ENCODE peak calls at places on chromosomes 3 and 15, in eight cellular contexts. One of them, this sample, is unnamed.

GRCh38 chr3:132435911-132436425 is 18.7 kb downstream of the DNAJC13 start:
- DNase-seq in amniotic stem cell: no peak
- DNase-seq in fibroblast of mammary gland: no peak
- DNase-seq in stimulated activated naive CD4-positive, alpha-beta T cell: no peak
- DNase-seq in astrocyte of the spinal cord: no peak
- DNase-seq in fibroblast of pulmonary artery: peak; percentile 64
- DNase-seq in spleen: no peak
- DNase-seq in NCI-H1092 treated with DMSO at 0.1 percent for 48 hours: no peak
- DNase-seq in this sample: no peak

GRCh38 chr15:27241942-27242341 is 271.0 kb downstream of the GABRG3 start:
- DNase-seq in astrocyte of the spinal cord: peak; percentile 13
- DNase-seq in NCI-H1092 treated with DMSO at 0.1 percent for 48 hours: no peak
- DNase-seq in fibroblast of pulmonary artery: no peak
- DNase-seq in amniotic stem cell: no peak
- DNase-seq in stimulated activated naive CD4-positive, alpha-beta T cell: no peak
- DNase-seq in spleen: no peak
- DNase-seq in fibroblast of mammary gland: no peak
- DNase-seq in this sample: no peak

GRCh38 chr15:71155534-71155933 is 40.3 kb downstream of the THSD4 start:
- DNase-seq in stimulated activated naive CD4-positive, alpha-beta T cell: no peak
- DNase-seq in fibroblast of mammary gland: no peak
- DNase-seq in amniotic stem cell: no peak
- DNase-seq in NCI-H1092 treated with DMSO at 0.1 percent for 48 hours: no peak
- DNase-seq in astrocyte of the spinal cord: no peak
- DNase-seq in spleen: no peak
- DNase-seq in fibroblast of pulmonary artery: no peak
- DNase-seq in this sample: no peak

GRCh38 chr3:177358968-177359600 is 161.8 kb upstream of the TBL1XR1 start:
- DNase-seq in spleen: peak; percentile 90
- DNase-seq in NCI-H1092 treated with DMSO at 0.1 percent for 48 hours: peak; percentile 79
- DNase-seq in fibroblast of mammary gland: no peak
- DNase-seq in stimulated activated naive CD4-positive, alpha-beta T cell: peak; percentile 55
- DNase-seq in amniotic stem cell: no peak
- DNase-seq in astrocyte of the spinal cord: peak; percentile 50
- DNase-seq in fibroblast of pulmonary artery: peak; percentile 14
- DNase-seq in this sample: no peak

GRCh38 chr3:61789861-61790260 is 228.5 kb downstream of the PTPRG start:
- DNase-seq in fibroblast of pulmonary artery: no peak
- DNase-seq in fibroblast of mammary gland: no peak
- DNase-seq in stimulated activated naive CD4-positive, alpha-beta T cell: no peak
- DNase-seq in spleen: no peak
- DNase-seq in amniotic stem cell: no peak
- DNase-seq in NCI-H1092 treated with DMSO at 0.1 percent for 48 hours: no peak
- DNase-seq in astrocyte of the spinal cord: no peak
- DNase-seq in this sample: no peak

GRCh38 chr3:78734048-78734637 is 1033.7 kb downstream of the ROBO1 start:
- DNase-seq in fibroblast of pulmonary artery: peak; percentile 34
- DNase-seq in astrocyte of the spinal cord: peak; percentile 82
- DNase-seq in NCI-H1092 treated with DMSO at 0.1 percent for 48 hours: peak; percentile 44
- DNase-seq in fibroblast of mammary gland: peak; percentile 87
- DNase-seq in amniotic stem cell: peak; percentile 22
- DNase-seq in spleen: no peak
- DNase-seq in stimulated activated naive CD4-positive, alpha-beta T cell: no peak
- DNase-seq in this sample: no peak

GRCh38 chr3:108099679-108100428 is 9.0 kb upstream of the CD47 start:
- DNase-seq in fibroblast of mammary gland: no peak
- DNase-seq in amniotic stem cell: no peak
- DNase-seq in spleen: peak; percentile 81
- DNase-seq in fibroblast of pulmonary artery: no peak
- DNase-seq in stimulated activated naive CD4-positive, alpha-beta T cell: peak; percentile 14
- DNase-seq in NCI-H1092 treated with DMSO at 0.1 percent for 48 hours: no peak
- DNase-seq in astrocyte of the spinal cord: no peak
- DNase-seq in this sample: no peak

GRCh38 chr3:151226088-151226563 is 23.1 kb upstream of the GPR171 start:
- DNase-seq in stimulated activated naive CD4-positive, alpha-beta T cell: no peak
- DNase-seq in NCI-H1092 treated with DMSO at 0.1 percent for 48 hours: no peak
- DNase-seq in fibroblast of mammary gland: peak; percentile 94
- DNase-seq in spleen: no peak
- DNase-seq in astrocyte of the spinal cord: peak; percentile 72
- DNase-seq in fibroblast of pulmonary artery: peak; percentile 89
- DNase-seq in amniotic stem cell: peak; percentile 17
- DNase-seq in this sample: no peak

GRCh38 chr3:194711913-194712312 is 26.2 kb downstream of the FAM43A start:
- DNase-seq in spleen: no peak
- DNase-seq in amniotic stem cell: peak; percentile 82
- DNase-seq in fibroblast of pulmonary artery: peak; percentile 99
- DNase-seq in astrocyte of the spinal cord: peak; percentile 94
- DNase-seq in fibroblast of mammary gland: peak; percentile 82
- DNase-seq in stimulated activated naive CD4-positive, alpha-beta T cell: no peak
- DNase-seq in NCI-H1092 treated with DMSO at 0.1 percent for 48 hours: no peak
- DNase-seq in this sample: peak; percentile 68

GRCh38 chr3:49805884-49806701 is 3.0 kb downstream of the INKA1 start:
- DNase-seq in spleen: peak; percentile 89
- DNase-seq in astrocyte of the spinal cord: no peak
- DNase-seq in amniotic stem cell: no peak
- DNase-seq in stimulated activated naive CD4-positive, alpha-beta T cell: no peak
- DNase-seq in NCI-H1092 treated with DMSO at 0.1 percent for 48 hours: no peak
- DNase-seq in fibroblast of mammary gland: no peak
- DNase-seq in fibroblast of pulmonary artery: peak; percentile 88
- DNase-seq in this sample: no peak

GRCh38 chr3:39639344-39640236 is 169.8 kb upstream of the MYRIP start:
- DNase-seq in NCI-H1092 treated with DMSO at 0.1 percent for 48 hours: no peak
- DNase-seq in amniotic stem cell: peak; percentile 94
- DNase-seq in spleen: no peak
- DNase-seq in fibroblast of mammary gland: peak; percentile 97
- DNase-seq in astrocyte of the spinal cord: peak; percentile 93
- DNase-seq in stimulated activated naive CD4-positive, alpha-beta T cell: no peak
- DNase-seq in fibroblast of pulmonary artery: peak; percentile 93
- DNase-seq in this sample: peak; percentile 79

GRCh38 chr3:49673131-49673714 is 928 bp upstream of the APEH start:
- DNase-seq in amniotic stem cell: no peak
- DNase-seq in NCI-H1092 treated with DMSO at 0.1 percent for 48 hours: no peak
- DNase-seq in astrocyte of the spinal cord: no peak
- DNase-seq in stimulated activated naive CD4-positive, alpha-beta T cell: no peak
- DNase-seq in spleen: no peak
- DNase-seq in fibroblast of pulmonary artery: no peak
- DNase-seq in fibroblast of mammary gland: no peak
- DNase-seq in this sample: no peak

GRCh38 chr3:59775106-59775505 is 725.3 kb upstream of the CFAP20DC start:
- DNase-seq in astrocyte of the spinal cord: peak; percentile 31
- DNase-seq in spleen: no peak
- DNase-seq in stimulated activated naive CD4-positive, alpha-beta T cell: no peak
- DNase-seq in fibroblast of mammary gland: peak; percentile 60
- DNase-seq in NCI-H1092 treated with DMSO at 0.1 percent for 48 hours: no peak
- DNase-seq in amniotic stem cell: no peak
- DNase-seq in fibroblast of pulmonary artery: no peak
- DNase-seq in this sample: no peak

GRCh38 chr3:104711435-104711834 is 655.3 kb upstream of the ALCAM start:
- DNase-seq in stimulated activated naive CD4-positive, alpha-beta T cell: no peak
- DNase-seq in spleen: no peak
- DNase-seq in fibroblast of mammary gland: no peak
- DNase-seq in NCI-H1092 treated with DMSO at 0.1 percent for 48 hours: no peak
- DNase-seq in amniotic stem cell: no peak
- DNase-seq in astrocyte of the spinal cord: no peak
- DNase-seq in fibroblast of pulmonary artery: no peak
- DNase-seq in this sample: no peak

GRCh38 chr3:16665282-16665741 is 60.1 kb upstream of the DAZL start:
- DNase-seq in NCI-H1092 treated with DMSO at 0.1 percent for 48 hours: no peak
- DNase-seq in fibroblast of pulmonary artery: peak; percentile 58
- DNase-seq in fibroblast of mammary gland: peak; percentile 72
- DNase-seq in spleen: no peak
- DNase-seq in stimulated activated naive CD4-positive, alpha-beta T cell: no peak
- DNase-seq in amniotic stem cell: no peak
- DNase-seq in astrocyte of the spinal cord: peak; percentile 28
- DNase-seq in this sample: no peak

GRCh38 chr15:75207618-75208500 is 6.2 kb downstream of the C15orf39 start:
- DNase-seq in NCI-H1092 treated with DMSO at 0.1 percent for 48 hours: no peak
- DNase-seq in spleen: no peak
- DNase-seq in fibroblast of mammary gland: no peak
- DNase-seq in stimulated activated naive CD4-positive, alpha-beta T cell: no peak
- DNase-seq in fibroblast of pulmonary artery: no peak
- DNase-seq in amniotic stem cell: no peak
- DNase-seq in astrocyte of the spinal cord: no peak
- DNase-seq in this sample: no peak

GRCh38 chr3:121648219-121648958 is 12.3 kb downstream of the HCLS1 start:
- DNase-seq in astrocyte of the spinal cord: no peak
- DNase-seq in spleen: no peak
- DNase-seq in fibroblast of mammary gland: peak; percentile 55
- DNase-seq in stimulated activated naive CD4-positive, alpha-beta T cell: no peak
- DNase-seq in NCI-H1092 treated with DMSO at 0.1 percent for 48 hours: no peak
- DNase-seq in amniotic stem cell: no peak
- DNase-seq in fibroblast of pulmonary artery: peak; percentile 47
- DNase-seq in this sample: no peak

GRCh38 chr15:40379853-40380252 is 2.7 kb upstream of the KNSTRN start:
- DNase-seq in stimulated activated naive CD4-positive, alpha-beta T cell: no peak
- DNase-seq in fibroblast of pulmonary artery: peak; percentile 98
- DNase-seq in astrocyte of the spinal cord: peak; percentile 91
- DNase-seq in NCI-H1092 treated with DMSO at 0.1 percent for 48 hours: no peak
- DNase-seq in spleen: no peak
- DNase-seq in amniotic stem cell: peak; percentile 90
- DNase-seq in fibroblast of mammary gland: peak; percentile 99
- DNase-seq in this sample: peak; percentile 97

GRCh38 chr3:98733778-98734281 is 29.3 kb upstream of the ST3GAL6 start:
- DNase-seq in astrocyte of the spinal cord: peak; percentile 8
- DNase-seq in NCI-H1092 treated with DMSO at 0.1 percent for 48 hours: no peak
- DNase-seq in amniotic stem cell: no peak
- DNase-seq in spleen: no peak
- DNase-seq in stimulated activated naive CD4-positive, alpha-beta T cell: no peak
- DNase-seq in fibroblast of pulmonary artery: peak; percentile 36
- DNase-seq in fibroblast of mammary gland: no peak
- DNase-seq in this sample: no peak

GRCh38 chr15:66878761-66879160 is 176.7 kb downstream of the SMAD6 start:
- DNase-seq in amniotic stem cell: no peak
- DNase-seq in astrocyte of the spinal cord: no peak
- DNase-seq in stimulated activated naive CD4-positive, alpha-beta T cell: no peak
- DNase-seq in fibroblast of mammary gland: no peak
- DNase-seq in fibroblast of pulmonary artery: no peak
- DNase-seq in spleen: no peak
- DNase-seq in NCI-H1092 treated with DMSO at 0.1 percent for 48 hours: peak; percentile 15
- DNase-seq in this sample: no peak

GRCh38 chr15:100802421-100803157 is 77.0 kb upstream of the ALDH1A3 start:
- DNase-seq in spleen: no peak
- DNase-seq in fibroblast of mammary gland: no peak
- DNase-seq in NCI-H1092 treated with DMSO at 0.1 percent for 48 hours: no peak
- DNase-seq in fibroblast of pulmonary artery: no peak
- DNase-seq in stimulated activated naive CD4-positive, alpha-beta T cell: no peak
- DNase-seq in astrocyte of the spinal cord: no peak
- DNase-seq in amniotic stem cell: no peak
- DNase-seq in this sample: no peak

GRCh38 chr15:60469893-60470641 is 8.9 kb downstream of the ICE2 start:
- DNase-seq in spleen: no peak
- DNase-seq in NCI-H1092 treated with DMSO at 0.1 percent for 48 hours: no peak
- DNase-seq in fibroblast of mammary gland: no peak
- DNase-seq in astrocyte of the spinal cord: peak; percentile 13
- DNase-seq in amniotic stem cell: no peak
- DNase-seq in fibroblast of pulmonary artery: peak; percentile 50
- DNase-seq in stimulated activated naive CD4-positive, alpha-beta T cell: no peak
- DNase-seq in this sample: no peak

GRCh38 chr3:49602877-49603411 is 48.7 kb downstream of the BSN start:
- DNase-seq in spleen: no peak
- DNase-seq in stimulated activated naive CD4-positive, alpha-beta T cell: peak; percentile 20
- DNase-seq in fibroblast of pulmonary artery: no peak
- DNase-seq in astrocyte of the spinal cord: no peak
- DNase-seq in NCI-H1092 treated with DMSO at 0.1 percent for 48 hours: no peak
- DNase-seq in amniotic stem cell: no peak
- DNase-seq in fibroblast of mammary gland: no peak
- DNase-seq in this sample: no peak

GRCh38 chr15:72599855-72600464 is 54.5 kb upstream of the GOLGA6B start:
- DNase-seq in spleen: no peak
- DNase-seq in stimulated activated naive CD4-positive, alpha-beta T cell: no peak
- DNase-seq in fibroblast of mammary gland: peak; percentile 71
- DNase-seq in fibroblast of pulmonary artery: peak; percentile 76
- DNase-seq in amniotic stem cell: no peak
- DNase-seq in NCI-H1092 treated with DMSO at 0.1 percent for 48 hours: peak; percentile 4
- DNase-seq in astrocyte of the spinal cord: peak; percentile 65
- DNase-seq in this sample: peak; percentile 39

This sample was measured in AG04450.